ENCODE peak calls at places on chromosomes 1 and 21, in seven cellular contexts. E, O, I, Q, R, P and C are unnamed samples. For H3K4me1, the result is how much of the 10 kb centered on the place peaks cover.

GRCh38 chr1:111598534-111598933 is 21.1 kb upstream of the RAP1A start:
- DNase-seq in E (no peak), O (peak), I (no peak), Q (no peak), R (no peak), P (no peak), C (no peak)

GRCh38 chr1:73034255-73034654 is 751.9 kb upstream of the NEGR1 start:
- DNase-seq in E (no peak), O (no peak), I (no peak), Q (no peak), R (no peak), P (no peak), C (no peak)

GRCh38 chr1:213973129-213973528 is 14.6 kb upstream of the PROX1 start:
- DNase-seq in E (no peak), O (no peak), I (no peak), Q (no peak), R (no peak), P (no peak), C (no peak)

GRCh38 chr1:6914646-6915178 is 129.5 kb downstream of the CAMTA1 start:
- DNase-seq in E (no peak), O (no peak), I (no peak), Q (no peak), R (no peak), P (no peak), C (no peak)

GRCh38 chr1:204435246-204435885 is 23.7 kb upstream of the PPP1R15B start:
- DNase-seq in E (peak), O (no peak), I (no peak), Q (peak), R (no peak), P (no peak), C (no peak)

GRCh38 chr1:100476736-100477135 is 61.2 kb upstream of the GPR88 start:
- DNase-seq in E (no peak), O (no peak), I (no peak), Q (no peak), R (no peak), P (no peak), C (no peak)

GRCh38 chr1:46653405-46653853 is 14.7 kb downstream of the ATPAF1 start:
- DNase-seq in E (peak), O (no peak), I (no peak), Q (peak), R (no peak), P (no peak), C (no peak)

GRCh38 chr1:228393811-228394570 is 12.6 kb downstream of the TRIM11 start:
- DNase-seq in E (no peak), O (no peak), I (peak), Q (no peak), R (no peak), P (peak), C (no peak)

GRCh38 chr1:93080424-93080823 is 1.3 kb downstream of the MTF2 start:
- DNase-seq in E (peak), O (no peak), I (no peak), Q (peak), R (no peak), P (no peak), C (peak)

GRCh38 chr1:34029525-34029924 is 135.5 kb downstream of the CSMD2 start:
- DNase-seq in E (no peak), O (no peak), I (no peak), Q (no peak), R (no peak), P (no peak), C (no peak)

GRCh38 chr1:1024421-1025415 is 4.8 kb downstream of the AGRN start:
- DNase-seq in E (no peak), O (no peak), I (no peak), Q (no peak), R (no peak), P (peak), C (peak)

GRCh38 chr21:36422279-36423098 is 37.3 kb downstream of the CHAF1B start:
- DNase-seq in E (peak), O (no peak), I (no peak), Q (peak), R (no peak), P (peak), C (no peak)

GRCh38 chr21:39009587-39010225 is 173.5 kb downstream of the PSMG1 start:
- DNase-seq in E (no peak), O (no peak), I (no peak), Q (no peak), R (no peak), P (no peak), C (no peak)

GRCh38 chr1:208203848-208204609 is 40.2 kb downstream of the PLXNA2 start:
- DNase-seq in E (peak), O (no peak), I (no peak), Q (peak), R (no peak), P (no peak), C (no peak)
- H3K4me1 ChIP-seq in E (under half), O (under half), I (under half), Q (under half), R (under half), P (half or more), C (half or more)

DNA sequence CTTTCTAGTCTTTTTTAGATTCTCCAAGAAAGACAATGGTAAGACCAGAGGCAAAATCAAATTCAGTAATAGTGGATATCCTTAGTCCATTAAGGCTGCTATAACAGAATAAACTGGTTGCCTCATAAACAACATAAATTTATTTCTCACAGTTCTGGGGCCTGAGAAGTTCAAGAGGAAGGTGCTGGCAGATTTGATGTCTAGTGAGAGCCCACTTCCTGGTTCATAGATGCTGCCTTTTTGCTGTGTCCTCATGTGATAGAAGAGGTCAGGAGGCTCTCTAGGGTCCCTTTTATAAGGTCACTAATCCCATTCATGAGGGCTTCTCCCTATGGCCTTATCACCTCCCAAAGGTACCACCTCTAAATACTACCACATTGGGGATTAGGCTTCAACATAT is 31.5 kb upstream of the BTG3 start:
- DNase-seq in E (no peak), O (no peak), I (no peak), Q (no peak), R (no peak), P (no peak), C (no peak)
- H3K4me1 ChIP-seq in E (under half), O (under half), I (under half), Q (under half), R (under half), P (under half), C (under half)

GRCh38 chr1:226187019-226187322 is 430 bp upstream of the ACBD3 start:
- DNase-seq in E (no peak), O (no peak), I (no peak), Q (no peak), R (no peak), P (no peak), C (no peak)

GRCh38 chr1:226186124-226187018 is at the start of gene ACBD3:
- DNase-seq in E (peak), O (peak), I (peak), Q (peak), R (peak), P (peak), C (no peak)

GRCh38 chr1:226181996-226182714 is 4.4 kb downstream of the ACBD3 start:
- DNase-seq in E (peak), O (no peak), I (no peak), Q (peak), R (peak), P (peak), C (no peak)

GRCh38 chr1:226187380-226187779 is 839 bp upstream of the ACBD3 start:
- DNase-seq in E (no peak), O (no peak), I (no peak), Q (no peak), R (no peak), P (no peak), C (no peak)

GRCh38 chr1:226185153-226186036 is 1.1 kb downstream of the ACBD3 start:
- DNase-seq in E (peak), O (no peak), I (no peak), Q (peak), R (no peak), P (no peak), C (no peak)
- H3K4me1 ChIP-seq in E (under half), O (under half), I (under half), Q (under half), R (under half), P (under half), C (under half)

GRCh38 chr1:30907390-30907640 is 1.2 kb downstream of the SDC3 start:
- DNase-seq in E (no peak), O (no peak), I (no peak), Q (no peak), R (no peak), P (no peak), C (no peak)
- H3K4me1 ChIP-seq in E (under half), O (under half), I (under half), Q (under half), R (under half), P (under half), C (under half)

GRCh38 chr1:54371936-54372385 is 34.2 kb downstream of the SSBP3 start:
- DNase-seq in E (no peak), O (no peak), I (no peak), Q (no peak), R (no peak), P (no peak), C (no peak)

GRCh38 chr1:54372978-54373377 is 33.2 kb downstream of the SSBP3 start:
- DNase-seq in E (no peak), O (no peak), I (no peak), Q (no peak), R (no peak), P (no peak), C (no peak)

GRCh38 chr1:54371038-54371935 is 34.9 kb downstream of the SSBP3 start:
- DNase-seq in E (no peak), O (no peak), I (no peak), Q (no peak), R (no peak), P (peak), C (no peak)

GRCh38 chr1:54367613-54368012 is 38.6 kb downstream of the SSBP3 start:
- DNase-seq in E (no peak), O (no peak), I (no peak), Q (no peak), R (no peak), P (no peak), C (no peak)

DNA sequence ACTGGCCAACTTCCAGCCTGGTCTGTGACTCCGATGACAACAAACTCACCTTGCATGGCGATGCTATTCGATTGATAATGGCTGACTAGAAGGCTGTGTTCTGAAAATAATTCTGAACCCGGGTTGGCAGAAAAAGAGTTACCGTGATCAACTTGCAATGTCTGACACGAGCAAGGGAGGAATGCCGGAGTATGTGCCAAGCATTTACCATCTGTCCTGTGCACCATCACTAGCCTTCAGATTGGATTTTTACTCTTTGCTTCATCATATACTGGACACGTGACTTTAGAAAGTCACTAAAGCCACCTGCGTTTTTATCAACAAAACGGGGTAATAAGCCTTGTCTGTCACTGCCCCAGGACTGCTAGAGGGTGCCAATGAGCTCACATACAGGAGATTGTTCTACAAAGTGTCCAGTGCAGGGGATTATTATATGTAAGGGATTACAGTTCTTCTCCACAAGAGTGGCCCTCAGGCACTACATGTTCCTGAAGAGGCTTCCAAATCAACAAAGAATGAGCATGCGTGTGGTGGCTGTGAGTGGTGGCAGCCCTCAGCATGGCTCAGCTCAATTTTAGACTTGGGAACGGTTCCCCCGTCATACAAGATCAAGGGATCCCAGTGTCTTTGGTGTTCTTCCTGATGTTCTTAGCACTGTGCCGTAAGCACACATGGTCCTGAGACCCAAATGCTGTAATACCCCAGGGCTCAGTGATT is 35.7 kb downstream of the SSBP3 start:
- DNase-seq in E (no peak), O (no peak), I (no peak), Q (no peak), R (no peak), P (no peak), C (no peak)
- H3K4me1 ChIP-seq in E (half or more), O (under half), I (under half), Q (under half), R (under half), P (under half), C (under half)

GRCh38 chr1:198623920-198624647 is 14.8 kb upstream of the PTPRC start:
- DNase-seq in E (peak), O (no peak), I (no peak), Q (peak), R (no peak), P (no peak), C (no peak)

GRCh38 chr1:198620951-198621824 is 17.7 kb upstream of the PTPRC start:
- DNase-seq in E (no peak), O (peak), I (peak), Q (no peak), R (no peak), P (no peak), C (no peak)

GRCh38 chr1:198620198-198620597 is 18.6 kb upstream of the PTPRC start:
- DNase-seq in E (no peak), O (no peak), I (no peak), Q (no peak), R (no peak), P (no peak), C (no peak)

GRCh38 chr1:198624648-198624980 is 14.2 kb upstream of the PTPRC start:
- DNase-seq in E (no peak), O (no peak), I (no peak), Q (no peak), R (no peak), P (no peak), C (no peak)

GRCh38 chr1:198622532-198623218 is 16.2 kb upstream of the PTPRC start:
- DNase-seq in E (no peak), O (no peak), I (no peak), Q (no peak), R (no peak), P (no peak), C (no peak)
- H3K4me1 ChIP-seq in E (under half), O (half or more), I (under half), Q (under half), R (under half), P (under half), C (under half)

GRCh38 chr1:219123041-219123440 is 50.6 kb upstream of the LYPLAL1 start:
- DNase-seq in E (peak), O (no peak), I (no peak), Q (peak), R (peak), P (no peak), C (no peak)
- H3K4me1 ChIP-seq in E (under half), O (under half), I (under half), Q (under half), R (under half), P (under half), C (under half)

DNA sequence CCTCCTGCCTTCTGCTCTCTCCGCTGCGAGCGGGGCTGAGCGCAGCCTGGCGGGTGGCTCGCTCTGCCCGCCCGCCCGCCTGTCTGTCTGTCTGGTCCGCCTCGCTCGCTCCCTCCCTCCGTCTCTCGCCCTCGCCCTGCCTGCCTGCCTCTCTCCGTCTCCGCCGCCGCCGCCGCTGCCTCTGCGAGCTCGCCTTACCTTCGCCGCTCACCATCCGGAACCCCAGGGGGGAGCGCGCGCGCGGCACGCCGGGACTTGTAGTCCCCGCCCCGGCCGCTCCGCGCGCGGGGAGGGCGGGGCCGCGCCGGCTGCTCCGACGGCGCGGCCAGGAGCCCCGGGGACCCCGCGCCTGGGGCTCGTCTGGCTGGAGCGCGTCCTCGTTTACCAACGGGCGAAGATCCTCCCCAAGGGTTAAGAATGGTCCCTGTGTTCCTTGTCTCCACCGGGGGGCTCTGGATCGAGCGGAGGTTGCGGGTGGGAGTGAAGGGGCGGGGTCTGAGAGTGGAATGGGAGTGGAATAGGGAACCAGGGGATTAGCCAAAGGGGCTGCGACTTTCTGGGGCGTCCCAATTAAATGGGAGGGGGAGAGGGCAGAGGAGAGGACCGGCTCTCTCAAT is at the start of gene AHDC1:
- DNase-seq in E (peak), O (peak), I (peak), Q (peak), R (peak), P (peak), C (no peak)
- H3K4me1 ChIP-seq in E (under half), O (half or more), I (under half), Q (under half), R (under half), P (under half), C (under half)

GRCh38 chr1:153340356-153340755 is 8.3 kb downstream of the PGLYRP4 start:
- DNase-seq in E (no peak), O (no peak), I (no peak), Q (no peak), R (no peak), P (no peak), C (no peak)
- H3K4me1 ChIP-seq in E (half or more), O (under half), I (under half), Q (under half), R (under half), P (under half), C (under half)

DNA sequence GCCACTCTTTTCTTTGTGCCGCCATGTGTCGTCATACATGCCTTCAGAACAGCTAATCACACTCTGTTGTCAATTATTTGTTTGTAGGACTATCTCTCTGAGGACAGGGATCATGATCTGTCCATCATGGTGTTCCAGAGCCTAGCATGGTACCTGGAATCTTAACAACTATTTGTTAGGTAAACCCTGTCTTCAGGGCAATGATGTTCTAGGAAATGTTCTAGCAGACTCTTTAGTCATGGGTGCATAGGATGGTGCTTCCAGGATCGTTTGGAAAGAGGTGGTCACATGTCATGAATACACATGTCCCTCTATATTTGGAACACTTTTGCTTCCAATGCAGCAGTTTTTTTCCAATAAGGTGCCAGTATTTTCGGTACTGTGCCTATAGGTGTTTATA is 18.2 kb upstream of the KIAA0040 start:
- DNase-seq in E (no peak), O (no peak), I (no peak), Q (no peak), R (no peak), P (no peak), C (no peak)
- H3K4me1 ChIP-seq in E (under half), O (half or more), I (under half), Q (under half), R (under half), P (under half), C (under half)